ENCODE peak calls at places on chromosome X, in five cellular contexts. Z is BJ, S is pulmonary artery endothelial cell, V is foreskin fibroblast, R is left cardiac atrium. D is an unnamed sample.

GRCh38 chrX:11792461-11793421 is 34.7 kb downstream of the MSL3 start:
- DNase-seq in Z (no peak), S (no peak), V (no peak), R (no peak), D (no peak)

GRCh38 chrX:19544693-19545305 is 29.5 kb upstream of the MAP3K15 start:
- DNase-seq in Z (no peak), S (peak), V (peak), R (no peak), D (no peak)

GRCh38 chrX:155334486-155335316 is at the start of gene CLIC2:
- DNase-seq in Z (no peak), S (peak), V (peak), R (peak), D (no peak)

GRCh38 chrX:153931748-153932147 is 3.1 kb downstream of the NAA10 start:
- DNase-seq in Z (no peak), S (no peak), V (no peak), R (no peak), D (no peak)

GRCh38 chrX:118824173-118824782 is 654 bp downstream of the ZCCHC12 start:
- DNase-seq in Z (no peak), S (no peak), V (peak), R (no peak), D (no peak)

GRCh38 chrX:73448379-73448778 is 1.5 kb downstream of the CDX4 start:
- DNase-seq in Z (no peak), S (no peak), V (no peak), R (no peak), D (no peak)

GRCh38 chrX:63754141-63754859 is 30.7 kb downstream of the ARHGEF9 start:
- DNase-seq in Z (no peak), S (no peak), V (no peak), R (no peak), D (no peak)

GRCh38 chrX:73916931-73917657 is 354.1 kb downstream of the CHIC1 start:
- DNase-seq in Z (peak), S (peak), V (peak), R (no peak), D (no peak)

GRCh38 chrX:44431206-44431605 is 87.7 kb upstream of the EFHC2 start:
- DNase-seq in Z (no peak), S (no peak), V (peak), R (no peak), D (no peak)

GRCh38 chrX:39840141-39841126 is 257.3 kb downstream of the BCOR start:
- DNase-seq in Z (no peak), S (no peak), V (no peak), R (no peak), D (no peak)

GRCh38 chrX:109635151-109635550 is 10.2 kb upstream of the KCNE5 start:
- DNase-seq in Z (no peak), S (no peak), V (peak), R (no peak), D (no peak)

GRCh38 chrX:9534686-9535085 is 69.8 kb downstream of the TBL1X start:
- DNase-seq in Z (peak), S (no peak), V (peak), R (no peak), D (no peak)

GRCh38 chrX:7987160-7987992 is 60.2 kb upstream of the PNPLA4 start:
- DNase-seq in Z (peak), S (no peak), V (peak), R (no peak), D (no peak)

GRCh38 chrX:116596010-116596409 is 133.2 kb upstream of the CT83 start:
- DNase-seq in Z (no peak), S (no peak), V (no peak), R (no peak), D (no peak)

GRCh38 chrX:108640817-108641216 is 95.5 kb downstream of the IRS4 start:
- DNase-seq in Z (no peak), S (no peak), V (no peak), R (no peak), D (no peak)

GRCh38 chrX:154051210-154051810 is 31.6 kb upstream of the IRAK1 start:
- DNase-seq in Z (no peak), S (no peak), V (peak), R (peak), D (peak)

GRCh38 chrX:132353430-132353829 is 134.2 kb upstream of the RAP2C start:
- DNase-seq in Z (no peak), S (no peak), V (no peak), R (no peak), D (no peak)

GRCh38 chrX:25028726-25029125 is 13.0 kb upstream of the ARX start:
- DNase-seq in Z (peak), S (no peak), V (peak), R (no peak), D (no peak)

GRCh38 chrX:115229337-115229991 is 4.4 kb downstream of the LRCH2 start:
- DNase-seq in Z (no peak), S (no peak), V (peak), R (no peak), D (no peak)